ENCODE peak calls at places on chromosomes 13 and 19, in six cellular contexts. X, C, E, J, R and Y are unnamed samples.

GRCh38 chr13:50400035-50400726 is 384.9 kb downstream of the KCNRG start:
- DNase-seq in X (no peak), C (no peak), E (no peak), J (peak; percentile 29), R (no peak), Y (peak; percentile 85)

GRCh38 chr13:40376296-40376849 is 290.1 kb downstream of the FOXO1 start:
- DNase-seq in X (no peak), C (no peak), E (no peak), J (no peak), R (no peak), Y (no peak)

GRCh38 chr19:43501661-43502418 is 2.7 kb downstream of the PHLDB3 start:
- DNase-seq in X (no peak), C (no peak), E (no peak), J (no peak), R (no peak), Y (no peak)

GRCh38 chr19:850221-850978 is 1.7 kb upstream of the ELANE start:
- DNase-seq in X (peak; percentile 91), C (no peak), E (peak; percentile 96), J (no peak), R (peak; percentile 70), Y (no peak)

GRCh38 chr19:44587863-44588752 is 25.3 kb upstream of the IGSF23 start:
- DNase-seq in X (no peak), C (no peak), E (no peak), J (peak; percentile 24), R (peak; percentile 90), Y (no peak)

GRCh38 chr13:39616087-39616694 is 13.2 kb upstream of the LHFPL6 start:
- DNase-seq in X (no peak), C (no peak), E (no peak), J (peak; percentile 54), R (no peak), Y (peak; percentile 88)

GRCh38 chr13:48431987-48432615 is 19.2 kb upstream of the LPAR6 start:
- DNase-seq in X (no peak), C (no peak), E (no peak), J (no peak), R (no peak), Y (no peak)

GRCh38 chr13:37666036-37666435 is 67.5 kb upstream of the POSTN start:
- DNase-seq in X (no peak), C (no peak), E (no peak), J (no peak), R (no peak), Y (no peak)

GRCh38 chr13:51267581-51267980 is 45.4 kb downstream of the FAM124A start:
- DNase-seq in X (peak; percentile 10), C (no peak), E (no peak), J (no peak), R (no peak), Y (no peak)

GRCh38 chr13:110856941-110857835 is 57.7 kb downstream of the ANKRD10 start:
- DNase-seq in X (no peak), C (no peak), E (no peak), J (no peak), R (no peak), Y (no peak)

GRCh38 chr13:56718791-56719190 is 421.9 kb upstream of the PRR20A start:
- DNase-seq in X (no peak), C (no peak), E (no peak), J (no peak), R (no peak), Y (no peak)

GRCh38 chr13:113585828-113586355 is 1.3 kb downstream of the TFDP1 start:
- DNase-seq in X (peak; percentile 31), C (no peak), E (peak; percentile 37), J (no peak), R (no peak), Y (no peak)

GRCh38 chr13:62510906-62511655 is 1095.4 kb upstream of the PCDH20 start:
- DNase-seq in X (no peak), C (no peak), E (no peak), J (no peak), R (no peak), Y (no peak)

GRCh38 chr19:5504115-5504514 is 48.9 kb downstream of the ZNRF4 start:
- DNase-seq in X (no peak), C (no peak), E (no peak), J (no peak), R (no peak), Y (no peak)

GRCh38 chr13:36248700-36249099 is 34.3 kb upstream of the SOHLH2 start:
- DNase-seq in X (no peak), C (no peak), E (no peak), J (no peak), R (no peak), Y (no peak)

GRCh38 chr13:60090579-60090978 is 73.1 kb downstream of the DIAPH3 start:
- DNase-seq in X (no peak), C (no peak), E (no peak), J (no peak), R (no peak), Y (no peak)